ENCODE peak calls at places on chromosome 11, in five cellular contexts. X, L, T, U and A are unnamed samples.
A peak's percentile ranks its signal among the peaks of the same experiment; 100 is the strongest.

GRCh38 chr11:73124796-73125195 is 17.3 kb downstream of the FCHSD2 start:
- DNase-seq in X (no peak), L (no peak), T (no peak), U (no peak), A (no peak)

GRCh38 chr11:14029971-14030531 is 67.5 kb downstream of the SPON1 start:
- DNase-seq in X (peak; percentile 72), L (peak; percentile 84), T (no peak), U (peak; percentile 24), A (no peak)

GRCh38 chr11:118921121-118921928 is 4.4 kb downstream of the BCL9L start:
- DNase-seq in X (peak; percentile 85), L (peak; percentile 76), T (peak; percentile 77), U (peak; percentile 77), A (no peak)

GRCh38 chr11:61830318-61831105 is 2.4 kb downstream of the FADS2 start:
- DNase-seq in X (no peak), L (no peak), T (no peak), U (no peak), A (no peak)

GRCh38 chr11:83537131-83537610 is 251.0 kb upstream of the CCDC90B start:
- DNase-seq in X (no peak), L (no peak), T (no peak), U (no peak), A (no peak)

GRCh38 chr11:131186629-131187075 is 183.8 kb upstream of the NTM start:
- DNase-seq in X (no peak), L (no peak), T (peak; percentile 52), U (no peak), A (no peak)

GRCh38 chr11:96265972-96266371 is 77.0 kb downstream of the MAML2 start:
- DNase-seq in X (no peak), L (no peak), T (no peak), U (no peak), A (no peak)

GRCh38 chr11:69492201-69492991 is 10.9 kb downstream of the LINC01488 start:
- DNase-seq in X (no peak), L (no peak), T (no peak), U (no peak), A (no peak)

GRCh38 chr11:35725880-35726279 is 63.3 kb downstream of the TRIM44 start:
- DNase-seq in X (peak; percentile 81), L (no peak), T (no peak), U (peak; percentile 85), A (no peak)

GRCh38 chr11:94563848-94564442 is 3.2 kb upstream of the PIWIL4 start:
- DNase-seq in X (no peak), L (no peak), T (no peak), U (no peak), A (no peak)

GRCh38 chr11:11016123-11016522 is 158.3 kb upstream of the ZBED5 start:
- DNase-seq in X (peak; percentile 31), L (no peak), T (no peak), U (no peak), A (no peak)

GRCh38 chr11:44785856-44786606 is 59.3 kb downstream of the TSPAN18 start:
- DNase-seq in X (no peak), L (no peak), T (peak; percentile 41), U (no peak), A (peak; percentile 14)

GRCh38 chr11:56783448-56784041 is 35.0 kb upstream of the OR9G4 start:
- DNase-seq in X (peak; percentile 37), L (no peak), T (peak; percentile 90), U (peak; percentile 17), A (peak; percentile 66)

GRCh38 chr11:65918211-65919150 is at the start of gene C11orf68:
- DNase-seq in X (peak; percentile 57), L (no peak), T (no peak), U (no peak), A (no peak)

GRCh38 chr11:46112961-46113617 is 8.2 kb downstream of the PHF21A start:
- DNase-seq in X (peak; percentile 55), L (no peak), T (peak; percentile 73), U (peak; percentile 54), A (peak; percentile 80)

GRCh38 chr11:129694538-129694937 is 121.1 kb upstream of the TMEM45B start:
- DNase-seq in X (no peak), L (peak; percentile 37), T (no peak), U (no peak), A (no peak)

GRCh38 chr11:134479206-134479955 is 67.3 kb upstream of the B3GAT1 start:
- DNase-seq in X (no peak), L (no peak), T (no peak), U (no peak), A (no peak)

GRCh38 chr11:2612884-2613571 is 86.8 kb downstream of the KCNQ1OT1 start:
- DNase-seq in X (no peak), L (no peak), T (no peak), U (no peak), A (no peak)

GRCh38 chr11:72239296-72239848 is 4.6 kb downstream of the PHOX2A start:
- DNase-seq in X (no peak), L (peak; percentile 56), T (peak; percentile 73), U (no peak), A (no peak)

GRCh38 chr11:93487032-93487483 is 56.1 kb downstream of the SMCO4 start:
- DNase-seq in X (no peak), L (peak; percentile 81), T (no peak), U (no peak), A (no peak)

GRCh38 chr11:118640332-118641154 is 33.1 kb downstream of the PHLDB1 start:
- DNase-seq in X (no peak), L (no peak), T (no peak), U (no peak), A (no peak)

GRCh38 chr11:117814204-117814765 is 10.3 kb downstream of the FXYD2 start:
- DNase-seq in X (no peak), L (no peak), T (no peak), U (no peak), A (no peak)

GRCh38 chr11:60985991-60986915 is 14.8 kb downstream of the CD6 start:
- DNase-seq in X (peak; percentile 88), L (no peak), T (no peak), U (peak; percentile 41), A (peak; percentile 18)

GRCh38 chr11:18611196-18611595 is 11.6 kb downstream of the MISFA start:
- DNase-seq in X (no peak), L (no peak), T (no peak), U (no peak), A (no peak)

GRCh38 chr11:76590631-76590950 is 80.0 kb downstream of the LRRC32 start:
- DNase-seq in X (no peak), L (no peak), T (no peak), U (no peak), A (no peak)

GRCh38 chr11:107722671-107723070 is 10.8 kb upstream of the SLN start:
- DNase-seq in X (no peak), L (no peak), T (no peak), U (no peak), A (no peak)
- H3K27ac ChIP-seq in X (no peak overlapping the region), L (no peak overlapping the region), T (no peak overlapping the region), U (no peak overlapping the region), A (no peak overlapping the region)

GRCh38 chr11:77993902-77994301 is 566 bp downstream of the INTS4 start:
- DNase-seq in X (no peak), L (no peak), T (peak; percentile 27), U (no peak), A (peak; percentile 13)
- H3K27ac ChIP-seq in X (peak overlapping the region; percentile 38), L (no peak overlapping the region), T (no peak overlapping the region), U (no peak overlapping the region), A (peak overlapping the region; percentile 79)

GRCh38 chr11:120089036-120090001 is 48.6 kb downstream of the TRIM29 start:
- DNase-seq in X (no peak), L (no peak), T (no peak), U (no peak), A (no peak)
- H3K27ac ChIP-seq in X (no peak overlapping the region), L (no peak overlapping the region), T (no peak overlapping the region), U (no peak overlapping the region), A (no peak overlapping the region)

GRCh38 chr11:70630816-70631623 is 232.7 kb downstream of the CTTN start:
- DNase-seq in X (no peak), L (no peak), T (no peak), U (no peak), A (no peak)

GRCh38 chr11:70630068-70630467 is 231.7 kb downstream of the CTTN start:
- DNase-seq in X (no peak), L (no peak), T (no peak), U (no peak), A (no peak)

GRCh38 chr11:70628176-70628860 is 230.0 kb downstream of the CTTN start:
- DNase-seq in X (no peak), L (no peak), T (no peak), U (no peak), A (no peak)

GRCh38 chr11:70627219-70627618 is 228.9 kb downstream of the CTTN start:
- DNase-seq in X (no peak), L (peak; percentile 43), T (no peak), U (no peak), A (no peak)

DNA sequence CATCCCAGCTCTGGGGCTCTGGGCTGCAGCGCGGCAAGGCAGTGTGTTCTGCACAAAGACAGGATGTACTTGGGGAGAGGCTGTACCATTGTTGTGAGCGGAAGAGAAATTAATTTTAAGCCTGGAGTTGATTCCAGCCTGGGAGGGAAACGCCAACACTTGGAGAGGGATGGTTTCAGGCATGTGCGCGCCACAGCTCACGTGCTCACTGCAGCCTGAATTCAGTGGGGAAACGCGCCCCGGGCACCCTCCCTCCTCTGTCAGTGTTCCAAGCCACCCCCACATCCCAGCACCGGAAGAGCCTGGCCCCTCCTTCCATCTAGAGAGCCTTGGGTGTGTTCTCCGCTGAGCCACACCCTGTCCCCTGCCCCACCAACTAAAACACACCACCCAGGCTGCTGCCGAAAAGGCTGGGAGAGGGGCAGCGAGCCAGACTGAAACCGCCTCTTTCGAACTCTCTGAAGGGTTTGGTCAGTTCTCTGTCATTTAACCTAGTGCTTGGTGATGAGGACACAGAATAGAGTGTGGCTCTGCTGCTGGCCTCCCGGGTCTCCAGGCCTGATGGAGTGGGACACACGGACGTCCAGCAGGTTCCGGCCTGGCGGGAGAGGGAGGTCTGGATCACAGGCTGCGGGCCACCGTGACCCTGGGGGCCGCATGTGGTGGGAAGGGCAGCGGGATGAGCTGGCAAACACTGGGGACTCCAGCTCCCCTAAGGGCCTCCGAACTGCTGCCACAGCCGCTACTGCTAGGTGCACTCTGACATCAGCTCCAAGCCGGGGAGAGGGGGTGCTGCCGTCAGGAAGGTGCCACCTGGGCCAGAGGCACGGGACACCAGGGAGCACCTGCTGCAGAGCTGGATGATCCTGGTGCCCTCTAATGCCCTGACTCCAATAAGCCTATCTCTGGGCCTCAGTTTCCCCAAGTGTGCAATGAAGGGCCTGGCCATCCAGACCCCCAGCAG is 230.8 kb downstream of the CTTN start:
- DNase-seq in X (no peak), L (no peak), T (no peak), U (no peak), A (no peak)
- H3K27ac ChIP-seq in X (no peak overlapping the region), L (no peak overlapping the region), T (no peak overlapping the region), U (no peak overlapping the region), A (no peak overlapping the region)

DNA sequence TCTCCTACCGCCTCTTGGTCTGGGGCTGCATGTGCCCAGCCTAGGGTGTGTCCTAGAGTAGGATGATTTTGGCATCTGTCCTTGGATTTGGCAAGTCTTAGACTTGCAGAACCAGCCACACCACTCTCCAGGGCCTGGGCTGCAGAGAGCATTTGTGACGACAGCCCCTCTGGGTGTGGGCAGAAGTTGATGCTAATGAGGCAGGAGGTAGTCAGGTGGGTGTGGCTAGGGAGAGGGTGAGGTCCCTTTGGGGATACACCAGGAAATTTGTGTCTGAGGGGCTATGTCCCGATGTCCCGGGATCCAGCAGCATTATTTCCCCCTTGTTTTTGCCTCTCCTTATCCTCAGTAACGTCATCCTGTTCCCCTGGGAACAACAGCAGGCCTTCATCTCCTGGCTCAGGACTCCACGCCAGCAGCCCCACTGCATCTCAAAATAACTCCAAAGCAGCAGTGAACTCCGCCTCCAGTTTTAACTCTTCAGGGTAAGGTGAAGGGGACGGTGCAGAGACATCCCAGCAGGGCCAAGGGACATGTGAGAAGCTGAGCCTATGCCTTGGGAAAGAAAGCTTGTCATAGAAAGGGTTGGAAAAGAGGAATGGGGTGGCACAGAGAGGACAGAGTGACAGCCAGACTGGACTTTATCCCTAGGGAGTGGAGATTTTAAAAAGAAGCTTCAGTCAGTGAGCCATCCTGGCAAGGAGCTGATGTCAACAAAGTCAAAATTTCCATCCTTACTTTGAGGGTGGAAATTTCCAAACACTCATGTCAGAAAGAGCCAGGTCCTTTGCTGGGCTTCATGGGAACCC is 8.0 kb upstream of the TLCD5 start:
- DNase-seq in X (peak; percentile 89), L (no peak), T (no peak), U (no peak), A (no peak)
- H3K27ac ChIP-seq in X (no peak overlapping the region), L (no peak overlapping the region), T (no peak overlapping the region), U (no peak overlapping the region), A (no peak overlapping the region)